ENCODE peak calls at places on chromosomes 4 and X, in nine cellular contexts. K is PC-3, C is GM23248, O is SK-N-SH, R is OCI-LY7, N is HCT116, V is hepatocyte, P is PC-9, B is Karpas-422. T is an unnamed sample. For H3K9me2 and H3K79me2, the result is how much of the 10 kb centered on the place peaks cover.

GRCh38 chr4:79597266-79597665 is 189.2 kb upstream of the GK2 start:
- DNase-seq in K (no peak), C (peak), O (no peak), R (no peak), N (no peak), V (no peak), P (no peak), B (no peak), T (no peak)

GRCh38 chr4:88378691-88379559 is at the start of gene HERC6:
- DNase-seq in K (peak), C (peak), O (peak), R (peak), N (peak), V (peak), P (peak), B (peak), T (peak)

GRCh38 chrX:55488559-55489314 is 911 bp downstream of the USP51 start:
- DNase-seq in K (peak), C (peak), O (peak), R (peak), N (no peak), V (peak), P (no peak), B (peak), T (peak)

GRCh38 chr4:124953059-124953850 is 240.7 kb upstream of the ANKRD50 start:
- DNase-seq in K (peak), C (peak), O (no peak), R (no peak), N (no peak), V (no peak), P (peak), B (no peak), T (no peak)

GRCh38 chr4:184157322-184157721 is 60.4 kb downstream of the ENPP6 start:
- DNase-seq in K (no peak), C (no peak), O (no peak), R (no peak), N (no peak), V (no peak), P (no peak), B (no peak), T (no peak)

GRCh38 chrX:150094996-150095395 is 156.7 kb upstream of the EOLA2 start:
- DNase-seq in K (no peak), C (peak), O (no peak), R (no peak), N (no peak), V (no peak), P (no peak), B (no peak), T (no peak)

GRCh38 chrX:38044682-38045081 is 38.3 kb downstream of the SYTL5 start:
- DNase-seq in K (no peak), C (no peak), O (no peak), R (no peak), N (no peak), V (no peak), P (no peak), B (no peak), T (no peak)

GRCh38 chr4:102730968-102731533 is 29.7 kb downstream of the MANBA start:
- DNase-seq in K (no peak), C (no peak), O (no peak), R (no peak), N (no peak), V (peak), P (no peak), B (peak), T (no peak)

GRCh38 chr4:124203613-124204284 is 508.8 kb downstream of the ANKRD50 start:
- DNase-seq in K (peak), C (peak), O (no peak), R (no peak), N (no peak), V (no peak), P (peak), B (no peak), T (no peak)

GRCh38 chrX:131747173-131747572 is 203.3 kb downstream of the OR13H1 start:
- DNase-seq in K (peak), C (no peak), O (peak), R (no peak), N (no peak), V (no peak), P (no peak), B (peak), T (peak)

GRCh38 chrX:30653415-30654131 is at the start of gene GK:
- DNase-seq in K (peak), C (peak), O (peak), R (peak), N (no peak), V (peak), P (no peak), B (peak), T (peak)

GRCh38 chr4:106795326-106795725 is 240.8 kb downstream of the DKK2 start:
- DNase-seq in K (no peak), C (peak), O (no peak), R (no peak), N (no peak), V (no peak), P (no peak), B (no peak), T (no peak)

GRCh38 chr4:167020410-167020809 is 213.9 kb downstream of the SPOCK3 start:
- DNase-seq in K (peak), C (peak), O (no peak), R (peak), N (no peak), V (peak), P (no peak), B (no peak), T (no peak)

GRCh38 chr4:112916868-112917267 is 132.6 kb upstream of the ANK2 start:
- DNase-seq in K (no peak), C (peak), O (no peak), R (no peak), N (no peak), V (no peak), P (no peak), B (no peak), T (no peak)

GRCh38 chr4:10320130-10320529 is 137.1 kb downstream of the ZNF518B start:
- DNase-seq in K (no peak), C (no peak), O (no peak), R (no peak), N (no peak), V (peak), P (no peak), B (no peak), T (no peak)

GRCh38 chr4:122152699-122153328 is 683 bp downstream of the BLTP1 start:
- DNase-seq in K (peak), C (peak), O (peak), R (peak), N (no peak), V (peak), P (peak), B (peak), T (peak)

GRCh38 chrX:20664774-20665173 is 398.1 kb upstream of the RPS6KA3 start:
- DNase-seq in K (no peak), C (no peak), O (no peak), R (no peak), N (no peak), V (no peak), P (no peak), B (no peak), T (no peak)

GRCh38 chr4:51859476-51860032 is 16.6 kb downstream of the DCUN1D4 start:
- DNase-seq in K (no peak), C (no peak), O (no peak), R (no peak), N (no peak), V (no peak), P (no peak), B (no peak), T (no peak)

GRCh38 chr4:183291070-183291469 is 29.0 kb downstream of the CLDN22 start:
- DNase-seq in K (no peak), C (no peak), O (no peak), R (no peak), N (no peak), V (no peak), P (no peak), B (no peak), T (no peak)

GRCh38 chr4:4388418-4388817 is 1.5 kb downstream of the NSG1 start:
- DNase-seq in K (no peak), C (no peak), O (no peak), R (peak), N (no peak), V (no peak), P (no peak), B (no peak), T (no peak)

DNA sequence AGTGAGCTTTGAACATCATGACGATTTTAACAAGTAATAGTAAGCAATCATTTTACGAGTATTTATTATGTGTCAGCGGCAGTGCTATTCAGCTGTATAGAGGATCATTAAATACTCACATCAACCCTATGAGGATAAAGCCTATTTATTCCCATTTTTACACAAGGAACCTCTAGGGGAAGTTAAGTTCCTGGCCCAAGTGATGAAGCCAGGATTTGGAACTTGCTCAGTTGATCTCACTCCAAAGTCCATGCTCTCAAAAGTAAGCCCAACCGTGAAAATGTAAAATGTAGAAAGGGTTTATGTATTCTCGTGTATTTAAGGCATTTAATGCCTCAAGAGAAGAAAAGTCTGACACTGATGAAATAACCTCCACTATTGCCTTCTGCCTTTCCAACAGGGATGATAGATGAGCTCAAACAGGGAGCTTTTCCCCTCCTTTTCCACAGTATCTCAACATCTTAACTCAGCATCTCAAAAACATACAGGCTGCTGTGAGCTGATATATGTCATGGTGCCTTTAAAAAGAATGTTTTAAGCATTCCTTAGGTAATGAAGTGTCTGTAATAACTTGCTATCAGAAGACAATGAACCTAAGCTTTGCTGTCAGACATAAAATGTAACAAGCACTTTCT is 35.0 kb upstream of the PLA2G12A start:
- DNase-seq in K (no peak), C (no peak), O (no peak), R (no peak), N (no peak), V (no peak), P (no peak), B (no peak), T (no peak)
- H3K9me2 ChIP-seq in K (under half), C (under half), O (under half), R (under half), N (under half), V (under half), P (under half), B (under half), T (under half)

GRCh38 chr4:185210102-185210981 is 944 bp downstream of the SNX25 start:
- DNase-seq in K (peak), C (peak), O (peak), R (peak), N (no peak), V (peak), P (peak), B (peak), T (peak)
- H3K79me2 ChIP-seq in K (under half), C (half or more), O (half or more), R (half or more), N (under half), V (under half), P (under half), B (half or more), T (half or more)

GRCh38 chrX:40168183-40169015 is 70.6 kb upstream of the BCOR start:
- DNase-seq in K (no peak), C (no peak), O (no peak), R (peak), N (no peak), V (no peak), P (no peak), B (no peak), T (no peak)
- H3K9me2 ChIP-seq in K (under half), C (under half), O (under half), R (under half), N (under half), V (under half), P (under half), B (under half), T (under half)

DNA sequence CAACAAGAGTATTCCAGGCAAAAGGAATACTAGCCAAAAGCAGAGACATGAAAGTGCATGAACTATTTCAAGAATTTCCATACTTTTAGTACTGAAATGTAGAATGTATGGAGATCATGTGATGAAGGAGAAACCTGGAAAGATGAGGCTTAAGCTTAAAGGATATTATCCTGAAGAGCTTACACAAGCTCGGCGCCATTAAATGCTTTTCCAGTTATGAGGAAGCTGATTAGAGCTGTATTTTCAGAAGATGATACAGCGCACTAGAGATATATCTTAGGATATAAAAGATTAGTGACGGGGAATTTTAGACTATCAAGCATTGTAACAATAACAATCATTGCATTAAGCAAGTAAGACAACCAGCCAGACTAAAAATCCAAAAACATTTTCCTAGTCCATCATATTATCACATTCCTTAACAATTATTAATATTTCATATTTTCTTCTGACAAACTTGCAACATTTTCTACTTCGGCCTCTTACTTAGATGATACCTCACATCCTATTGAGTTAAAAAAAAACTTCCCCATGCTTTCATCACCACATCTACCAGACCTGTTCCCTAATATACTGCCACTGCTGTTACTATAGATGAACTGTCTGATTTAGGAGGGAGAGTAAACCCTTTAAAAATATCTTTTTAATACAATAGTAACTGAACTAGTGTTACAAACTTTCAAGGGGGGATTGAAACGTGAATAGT is 1.3 kb downstream of the FAM200B start:
- DNase-seq in K (no peak), C (no peak), O (no peak), R (no peak), N (no peak), V (no peak), P (no peak), B (no peak), T (no peak)
- H3K79me2 ChIP-seq in K (half or more), C (half or more), O (half or more), R (half or more), N (half or more), V (half or more), P (half or more), B (half or more), T (under half)